ENCODE peak calls at places on chromosomes 6 and 20, in four cellular contexts. One of them, this sample, is unnamed.

GRCh38 chr20:57061058-57061900 is 205.2 kb downstream of the BMP7 start:
- DNase-seq in brain microvascular endothelial cell: peak; percentile 49
- DNase-seq in heart left ventricle: no peak
- DNase-seq in NT2/D1: peak; percentile 67
- DNase-seq in this sample: no peak

GRCh38 chr20:16863315-16863714 is 115.2 kb downstream of the OTOR start:
- DNase-seq in brain microvascular endothelial cell: no peak
- DNase-seq in heart left ventricle: no peak
- DNase-seq in NT2/D1: no peak
- DNase-seq in this sample: no peak

GRCh38 chr6:43205849-43206248 is 23.4 kb downstream of the DNPH1 start:
- DNase-seq in brain microvascular endothelial cell: no peak
- DNase-seq in heart left ventricle: no peak
- DNase-seq in NT2/D1: no peak
- DNase-seq in this sample: no peak

GRCh38 chr6:158642097-158642601 is 2.4 kb downstream of the DYNLT1 start:
- DNase-seq in brain microvascular endothelial cell: peak; percentile 60
- DNase-seq in heart left ventricle: peak; percentile 49
- DNase-seq in NT2/D1: no peak
- DNase-seq in this sample: no peak

GRCh38 chr6:136288566-136289326 is 900 bp downstream of the BCLAF1 start:
- DNase-seq in brain microvascular endothelial cell: peak; percentile 97
- DNase-seq in heart left ventricle: peak; percentile 77
- DNase-seq in NT2/D1: no peak
- DNase-seq in this sample: peak; percentile 32

GRCh38 chr20:24769878-24770627 is 179.0 kb upstream of the CST7 start:
- DNase-seq in brain microvascular endothelial cell: no peak
- DNase-seq in heart left ventricle: peak; percentile 8
- DNase-seq in NT2/D1: no peak
- DNase-seq in this sample: no peak

GRCh38 chr6:139888691-139889122 is 514.3 kb upstream of the CITED2 start:
- DNase-seq in brain microvascular endothelial cell: no peak
- DNase-seq in heart left ventricle: no peak
- DNase-seq in NT2/D1: peak; percentile 77
- DNase-seq in this sample: no peak

GRCh38 chr6:166530211-166531045 is 56.0 kb downstream of the RAMACL start:
- DNase-seq in brain microvascular endothelial cell: peak; percentile 31
- DNase-seq in heart left ventricle: no peak
- DNase-seq in NT2/D1: no peak
- DNase-seq in this sample: no peak

GRCh38 chr6:149965191-149966020 is 1.7 kb downstream of the ULBP1 start:
- DNase-seq in brain microvascular endothelial cell: no peak
- DNase-seq in heart left ventricle: no peak
- DNase-seq in NT2/D1: no peak
- DNase-seq in this sample: no peak

GRCh38 chr6:52640916-52641315 is 30.0 kb upstream of the TMEM14A start:
- DNase-seq in brain microvascular endothelial cell: no peak
- DNase-seq in heart left ventricle: no peak
- DNase-seq in NT2/D1: no peak
- DNase-seq in this sample: no peak

GRCh38 chr6:3325210-3325609 is 66.5 kb downstream of the PSMG4 start:
- DNase-seq in brain microvascular endothelial cell: peak; percentile 63
- DNase-seq in heart left ventricle: no peak
- DNase-seq in NT2/D1: no peak
- DNase-seq in this sample: no peak

GRCh38 chr20:9392892-9393857 is 121.2 kb upstream of the LAMP5 start:
- DNase-seq in brain microvascular endothelial cell: peak; percentile 71
- DNase-seq in heart left ventricle: peak; percentile 63
- DNase-seq in NT2/D1: peak; percentile 72
- DNase-seq in this sample: no peak

GRCh38 chr6:74715362-74716068 is 490.3 kb downstream of the COL12A1 start:
- DNase-seq in brain microvascular endothelial cell: no peak
- DNase-seq in heart left ventricle: no peak
- DNase-seq in NT2/D1: no peak
- DNase-seq in this sample: no peak

GRCh38 chr6:24520929-24521546 is 26.3 kb downstream of the ALDH5A1 start:
- DNase-seq in brain microvascular endothelial cell: peak; percentile 31
- DNase-seq in heart left ventricle: peak; percentile 24
- DNase-seq in NT2/D1: peak; percentile 20
- DNase-seq in this sample: no peak

GRCh38 chr6:38185752-38186151 is 366.2 kb downstream of the ZFAND3 start:
- DNase-seq in brain microvascular endothelial cell: no peak
- DNase-seq in heart left ventricle: no peak
- DNase-seq in NT2/D1: no peak
- DNase-seq in this sample: no peak

GRCh38 chr6:21371676-21372161 is 221.8 kb upstream of the SOX4 start:
- DNase-seq in brain microvascular endothelial cell: no peak
- DNase-seq in heart left ventricle: no peak
- DNase-seq in NT2/D1: no peak
- DNase-seq in this sample: no peak

GRCh38 chr20:15992564-15992963 is 580.7 kb downstream of the KIF16B start:
- DNase-seq in brain microvascular endothelial cell: peak; percentile 30
- DNase-seq in heart left ventricle: no peak
- DNase-seq in NT2/D1: no peak
- DNase-seq in this sample: no peak

GRCh38 chr6:113672691-113673149 is 184.4 kb upstream of the MARCKS start:
- DNase-seq in brain microvascular endothelial cell: no peak
- DNase-seq in heart left ventricle: peak; percentile 43
- DNase-seq in NT2/D1: no peak
- DNase-seq in this sample: no peak

GRCh38 chr20:35135867-35136586 is 11.1 kb downstream of the EDEM2 start:
- DNase-seq in brain microvascular endothelial cell: no peak
- DNase-seq in heart left ventricle: peak; percentile 26
- DNase-seq in NT2/D1: no peak
- DNase-seq in this sample: no peak

GRCh38 chr6:72856801-72857200 is 234.9 kb downstream of the KCNQ5 start:
- DNase-seq in brain microvascular endothelial cell: no peak
- DNase-seq in heart left ventricle: no peak
- DNase-seq in NT2/D1: no peak
- DNase-seq in this sample: no peak

GRCh38 chr6:118580585-118581419 is 32.7 kb downstream of the PLN start:
- DNase-seq in brain microvascular endothelial cell: peak; percentile 68
- DNase-seq in heart left ventricle: no peak
- DNase-seq in NT2/D1: peak; percentile 40
- DNase-seq in this sample: peak; percentile 21
- H3K4me3 ChIP-seq in brain microvascular endothelial cell: no peak overlapping the region
- H3K4me3 ChIP-seq in heart left ventricle: peak overlapping the region; percentile 13
- H3K4me3 ChIP-seq in NT2/D1: no peak overlapping the region
- H3K4me3 ChIP-seq in this sample: no peak overlapping the region

GRCh38 chr6:28725274-28725809 is 198.4 kb downstream of the TRIM27 start:
- DNase-seq in brain microvascular endothelial cell: no peak
- DNase-seq in heart left ventricle: no peak
- DNase-seq in NT2/D1: no peak
- DNase-seq in this sample: no peak
- H3K4me3 ChIP-seq in brain microvascular endothelial cell: no peak overlapping the region
- H3K4me3 ChIP-seq in heart left ventricle: no peak overlapping the region
- H3K4me3 ChIP-seq in NT2/D1: no peak overlapping the region
- H3K4me3 ChIP-seq in this sample: no peak overlapping the region

DNA sequence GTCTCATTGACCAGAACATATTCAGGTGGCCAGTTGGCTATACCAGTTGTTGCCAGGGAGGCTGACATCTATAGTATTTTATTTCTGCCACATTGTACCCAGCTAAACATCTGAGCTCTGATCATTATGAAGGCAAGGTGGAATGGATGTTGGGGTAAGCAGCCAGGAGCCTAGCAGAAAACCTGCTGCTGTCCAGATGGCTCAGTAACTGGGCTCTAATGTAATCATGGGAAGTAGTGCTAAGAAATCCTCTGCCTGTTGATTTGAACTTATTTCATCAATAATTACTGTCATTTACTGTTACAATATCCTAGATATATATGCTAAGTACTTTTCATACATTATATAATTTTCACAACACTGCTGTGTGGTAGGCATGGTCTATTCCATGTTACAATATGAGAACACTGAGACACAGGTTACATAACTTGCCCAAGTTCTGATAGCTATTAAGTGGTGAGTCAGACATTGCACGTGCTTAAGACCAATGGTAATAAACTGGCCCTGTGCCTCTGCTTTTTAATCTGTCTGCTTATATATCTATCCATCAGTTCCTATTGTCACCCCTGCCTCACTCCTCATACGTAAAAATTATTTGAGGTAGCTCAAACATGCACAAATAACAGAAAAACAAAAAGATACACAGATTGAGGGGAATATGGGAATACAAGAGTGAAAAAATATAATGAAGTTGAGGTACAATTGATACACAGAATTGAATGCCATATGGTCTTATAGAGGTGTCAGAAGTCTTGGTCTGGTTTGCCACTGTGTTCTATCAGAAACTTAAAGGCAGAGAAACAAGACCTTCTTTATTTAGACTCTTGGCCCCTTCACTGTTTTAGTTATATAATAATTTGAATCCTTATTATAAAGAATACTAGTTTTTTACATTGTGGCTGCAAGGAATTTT is 25.2 kb downstream of the TBPL1 start:
- DNase-seq in brain microvascular endothelial cell: peak; percentile 37
- DNase-seq in heart left ventricle: no peak
- DNase-seq in NT2/D1: no peak
- DNase-seq in this sample: no peak
- H3K4me3 ChIP-seq in brain microvascular endothelial cell: no peak overlapping the region
- H3K4me3 ChIP-seq in heart left ventricle: no peak overlapping the region
- H3K4me3 ChIP-seq in NT2/D1: no peak overlapping the region
- H3K4me3 ChIP-seq in this sample: no peak overlapping the region

DNA sequence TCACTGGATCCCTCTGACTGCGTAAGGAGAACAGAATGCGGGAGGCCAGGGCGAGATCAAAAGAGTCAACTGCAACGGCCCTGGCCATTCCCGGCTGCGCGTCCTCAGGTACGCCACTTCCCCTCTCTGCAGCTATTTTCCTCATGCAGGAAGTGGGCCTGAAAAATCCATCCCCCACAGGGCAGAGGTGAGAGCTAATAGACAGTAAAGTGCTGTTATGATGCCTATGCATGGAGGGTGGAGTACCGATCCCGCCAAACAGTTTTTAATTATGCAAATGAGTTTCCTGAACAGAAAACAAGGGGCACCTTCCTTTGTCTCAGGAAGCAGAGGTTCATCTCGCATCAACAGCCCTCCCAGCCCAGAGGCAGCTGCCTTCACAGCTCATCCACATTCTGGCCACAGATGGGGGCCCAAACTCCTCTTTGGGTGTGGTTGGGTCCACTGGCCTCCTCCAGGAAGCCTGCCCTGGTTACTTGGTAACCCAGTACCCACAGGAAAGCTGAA is 9.3 kb downstream of the PREX1 start:
- DNase-seq in brain microvascular endothelial cell: no peak
- DNase-seq in heart left ventricle: no peak
- DNase-seq in NT2/D1: no peak
- DNase-seq in this sample: peak; percentile 85
- H3K4me3 ChIP-seq in brain microvascular endothelial cell: no peak overlapping the region
- H3K4me3 ChIP-seq in heart left ventricle: no peak overlapping the region
- H3K4me3 ChIP-seq in NT2/D1: no peak overlapping the region
- H3K4me3 ChIP-seq in this sample: peak overlapping the region; percentile 30

DNA sequence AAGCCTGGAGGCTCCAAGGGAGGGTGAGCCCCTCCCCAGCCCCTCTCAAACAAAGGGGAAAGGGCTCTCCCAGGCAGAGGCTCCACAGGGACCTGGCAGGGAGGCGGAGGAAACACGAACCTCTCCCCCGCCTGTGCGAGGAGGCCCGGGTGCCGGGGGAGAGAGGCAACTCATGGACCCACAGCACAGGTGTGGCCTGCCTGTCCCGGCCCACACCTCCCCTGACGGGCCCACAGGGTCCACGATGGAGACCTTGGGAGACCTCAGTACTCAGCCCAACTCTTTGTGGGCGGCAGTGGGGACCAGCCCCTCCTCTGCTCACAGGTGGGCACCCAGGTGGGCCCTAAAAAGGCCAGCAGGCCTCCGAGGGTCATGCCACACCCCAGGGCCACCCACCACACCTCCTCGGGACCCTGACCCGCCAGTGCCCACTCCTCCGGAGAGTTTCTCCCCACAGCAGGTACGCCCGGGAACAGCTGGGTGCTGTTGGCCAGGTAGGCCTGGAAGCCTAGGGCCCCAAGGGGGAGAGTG is 12.2 kb downstream of the LAMA5 start:
- DNase-seq in brain microvascular endothelial cell: no peak
- DNase-seq in heart left ventricle: no peak
- DNase-seq in NT2/D1: no peak
- DNase-seq in this sample: no peak
- H3K4me3 ChIP-seq in brain microvascular endothelial cell: no peak overlapping the region
- H3K4me3 ChIP-seq in heart left ventricle: no peak overlapping the region
- H3K4me3 ChIP-seq in NT2/D1: no peak overlapping the region
- H3K4me3 ChIP-seq in this sample: no peak overlapping the region

GRCh38 chr6:16420715-16421461 is 182.5 kb downstream of the GMPR start:
- DNase-seq in brain microvascular endothelial cell: peak; percentile 50
- DNase-seq in heart left ventricle: no peak
- DNase-seq in NT2/D1: no peak
- DNase-seq in this sample: no peak
- H3K4me3 ChIP-seq in brain microvascular endothelial cell: no peak overlapping the region
- H3K4me3 ChIP-seq in heart left ventricle: no peak overlapping the region
- H3K4me3 ChIP-seq in NT2/D1: no peak overlapping the region
- H3K4me3 ChIP-seq in this sample: no peak overlapping the region

DNA sequence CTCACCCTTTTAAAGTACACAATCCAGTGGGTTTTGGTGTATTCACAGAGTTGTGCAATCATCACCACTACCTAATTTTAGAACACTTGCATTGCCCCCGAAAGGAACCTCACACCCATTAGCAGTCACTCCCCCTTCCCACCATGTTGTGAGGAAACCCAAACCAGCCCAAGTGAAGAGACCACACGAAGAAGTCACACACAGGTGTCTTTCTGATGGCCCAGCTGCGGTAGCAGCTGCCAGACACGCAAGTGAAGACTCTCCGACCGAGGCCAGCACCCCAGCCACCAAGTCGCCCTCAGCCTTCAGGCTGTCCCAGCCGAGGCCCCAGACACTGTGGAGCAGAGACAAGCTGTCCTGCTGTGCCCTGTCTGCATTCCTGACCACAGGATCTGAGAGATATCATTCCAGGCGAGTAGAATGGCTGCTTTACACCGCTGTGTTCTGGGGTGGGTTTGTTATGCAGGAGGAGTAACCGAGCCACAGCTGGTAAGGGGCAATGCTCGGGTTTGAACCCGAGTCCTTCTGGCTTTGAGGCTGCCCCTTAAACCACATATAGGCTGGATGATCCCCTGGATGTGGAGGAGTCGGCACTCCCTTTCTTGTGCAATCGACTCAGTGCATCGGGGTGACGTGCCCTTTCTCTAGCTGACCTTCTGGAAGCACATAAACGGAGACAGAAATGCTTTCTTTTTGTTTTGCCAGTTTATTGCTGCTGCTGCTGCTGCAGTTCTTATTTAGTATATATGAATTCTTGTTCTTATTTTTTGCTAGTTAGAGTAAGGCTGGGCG is 59.0 kb upstream of the PTPN1 start:
- DNase-seq in brain microvascular endothelial cell: peak; percentile 63
- DNase-seq in heart left ventricle: no peak
- DNase-seq in NT2/D1: peak; percentile 72
- DNase-seq in this sample: peak; percentile 86
- H3K4me3 ChIP-seq in brain microvascular endothelial cell: peak overlapping the region; percentile 35
- H3K4me3 ChIP-seq in heart left ventricle: peak overlapping the region; percentile 44
- H3K4me3 ChIP-seq in NT2/D1: no peak overlapping the region
- H3K4me3 ChIP-seq in this sample: peak overlapping the region; percentile 9